ENCODE peak calls at places on chromosomes 11 and 22, in four cellular contexts. Y is A549, P is K562, W is HepG2. L is an unnamed sample.

GRCh38 chr11:6655020-6655789 is 404 bp downstream of the DCHS1 start:
- DNase-seq in P (no peak), Y (no peak), W (no peak), L (no peak)

GRCh38 chr11:77883775-77884174 is 62.8 kb downstream of the AAMDC start:
- DNase-seq in W (no peak), P (no peak), Y (no peak), L (no peak)

GRCh38 chr11:44858796-44859527 is 91.7 kb downstream of the TP53I11 start:
- DNase-seq in Y (no peak), P (no peak), W (no peak), L (no peak)

GRCh38 chr11:45553401-45553936 is 112.0 kb downstream of the CHST1 start:
- DNase-seq in P (no peak), Y (no peak), W (no peak), L (no peak)

GRCh38 chr22:46075764-46076531 is 74.4 kb upstream of the PPARA start:
- DNase-seq in P (no peak), W (no peak), Y (no peak), L (no peak)

GRCh38 chr11:73308003-73308962 is at the start of gene ARHGEF17:
- DNase-seq in Y (peak), W (peak), P (peak), L (no peak)

GRCh38 chr22:22348127-22348814 is 103.7 kb downstream of the VPREB1 start:
- DNase-seq in P (no peak), W (peak), Y (no peak), L (no peak)

GRCh38 chr11:27391336-27392015 is 28.5 kb upstream of the CCDC34 start:
- DNase-seq in P (peak), W (no peak), Y (no peak), L (no peak)

GRCh38 chr11:130439160-130439519 is 9.3 kb upstream of the ADAMTS15 start:
- DNase-seq in Y (no peak), P (no peak), W (no peak), L (no peak)

GRCh38 chr11:78039919-78040671 is 17.0 kb upstream of the KCTD14 start:
- DNase-seq in Y (peak), P (peak), W (peak), L (no peak)

GRCh38 chr11:6022954-6023353 is 7.6 kb downstream of the OR56A1 start:
- DNase-seq in P (peak), W (peak), Y (peak), L (peak)

GRCh38 chr22:50576070-50576469 is 2.2 kb downstream of the CPT1B start:
- DNase-seq in W (peak), P (peak), Y (peak), L (no peak)

GRCh38 chr11:11976476-11977187 is 31.8 kb downstream of the DKK3 start:
- DNase-seq in P (no peak), Y (no peak), W (no peak), L (no peak)

GRCh38 chr11:118015385-118015841 is 29.2 kb downstream of the IL10RA start:
- DNase-seq in W (no peak), Y (no peak), P (no peak), L (no peak)

GRCh38 chr11:96215094-96215782 is 127.8 kb downstream of the MAML2 start:
- DNase-seq in P (no peak), W (no peak), Y (no peak), L (peak)

GRCh38 chr11:122375687-122376399 is 259.8 kb upstream of the BLID start:
- DNase-seq in Y (no peak), W (no peak), P (no peak), L (peak)

GRCh38 chr11:65401803-65402248 is 15.4 kb downstream of the FRMD8 start:
- DNase-seq in W (peak), P (no peak), Y (no peak), L (no peak)

GRCh38 chr11:34149786-34150185 is 44.4 kb downstream of the NAT10 start:
- DNase-seq in P (peak), W (no peak), Y (peak), L (no peak)

GRCh38 chr11:64859542-64860414 is 15.3 kb upstream of the CDC42BPG start:
- DNase-seq in W (no peak), P (no peak), Y (no peak), L (peak)

GRCh38 chr11:128026596-128026995 is 560.8 kb downstream of the ETS1 start:
- DNase-seq in P (no peak), W (no peak), Y (no peak), L (no peak)

GRCh38 chr11:118156531-118157185 is 4.0 kb upstream of the SCN4B start:
- DNase-seq in W (no peak), P (peak), Y (peak), L (no peak)

GRCh38 chr11:87463486-87464102 is 425.9 kb downstream of the TMEM135 start:
- DNase-seq in Y (peak), W (peak), P (peak), L (no peak)

GRCh38 chr11:45263773-45264172 is 22.4 kb downstream of the SYT13 start:
- DNase-seq in W (no peak), Y (no peak), P (no peak), L (no peak)

GRCh38 chr11:1208361-1209261 is 14.3 kb upstream of the MUC5B start:
- DNase-seq in W (no peak), Y (no peak), P (no peak), L (no peak)

GRCh38 chr11:77113382-77114088 is 10.9 kb downstream of the OMP start:
- DNase-seq in Y (peak), W (no peak), P (peak), L (no peak)

GRCh38 chr11:65159005-65159404 is 11.0 kb upstream of the SPDYC start:
- DNase-seq in W (no peak), Y (no peak), P (no peak), L (peak)

GRCh38 chr11:55707029-55707428 is 45.0 kb downstream of the OR4C6 start:
- DNase-seq in Y (peak), P (peak), W (peak), L (peak)

GRCh38 chr11:44011797-44012196 is 36.0 kb upstream of the ACCSL start:
- DNase-seq in P (no peak), Y (no peak), W (no peak), L (no peak)

GRCh38 chr11:27440090-27440489 is 32.5 kb downstream of the LGR4 start:
- DNase-seq in P (no peak), W (no peak), Y (no peak), L (no peak)

GRCh38 chr22:49826603-49827306 is 918 bp downstream of the BRD1 start:
- DNase-seq in P (peak), Y (no peak), W (no peak), L (no peak)

GRCh38 chr22:33726294-33726711 is 194.0 kb downstream of the LARGE1 start:
- DNase-seq in W (no peak), P (no peak), Y (no peak), L (no peak)

GRCh38 chr22:42492323-42492690 is 27.3 kb downstream of the RRP7A start:
- DNase-seq in P (no peak), W (no peak), Y (no peak), L (no peak)

GRCh38 chr11:67437082-67437821 is at the start of gene PTPRCAP:
- DNase-seq in Y (no peak), W (no peak), P (peak), L (no peak)

GRCh38 chr22:31107206-31108118 is at the start of gene SELENOM:
- DNase-seq in W (peak), Y (peak), P (peak), L (peak)

GRCh38 chr11:18633256-18634139 is 644 bp downstream of the SPTY2D1 start:
- DNase-seq in P (no peak), W (no peak), Y (no peak), L (peak)

DNA sequence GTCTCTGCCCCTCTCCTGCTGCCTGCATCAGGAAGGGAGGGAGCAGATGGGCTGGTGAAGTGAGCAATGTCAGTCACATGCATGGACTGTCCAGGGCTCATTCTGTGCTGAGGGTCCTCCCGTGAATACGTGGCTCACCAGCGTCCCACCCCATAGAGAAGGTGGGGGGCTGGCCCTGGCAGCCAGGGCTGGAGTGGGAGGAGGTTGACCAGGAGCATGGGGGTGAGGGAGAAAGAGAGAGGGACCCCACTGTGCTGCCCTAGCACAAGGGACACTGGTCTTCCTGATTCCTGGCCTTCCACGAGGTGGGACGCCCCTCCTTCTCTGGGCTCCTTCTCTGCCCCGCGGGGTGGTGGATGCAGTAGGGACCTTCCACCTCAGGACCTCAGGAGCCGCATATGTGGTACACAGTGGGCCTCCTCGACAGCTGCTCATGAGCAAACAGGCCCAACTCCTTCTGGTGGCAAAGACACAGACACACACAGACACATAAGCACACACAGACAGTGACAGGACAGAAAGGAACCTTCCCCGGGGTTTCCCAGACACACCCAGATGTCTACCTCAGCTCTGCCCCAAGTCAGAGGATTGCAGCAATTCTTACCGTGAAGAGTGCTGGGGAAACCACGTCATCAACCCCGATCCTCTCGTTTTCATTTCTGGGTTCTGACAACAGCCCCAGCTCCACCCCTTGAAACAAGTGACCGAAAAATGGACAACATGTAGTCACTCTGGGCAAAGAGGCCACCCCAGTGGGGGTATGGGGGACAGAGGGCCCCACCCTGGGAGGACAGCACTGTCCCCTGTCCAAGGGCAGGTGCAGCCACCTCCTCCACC is 3.6 kb upstream of the APOBEC3A start:
- DNase-seq in Y (peak), W (no peak), P (no peak), L (peak)
- TF ChIP-seq CHD4 in Y (no peak), W (no peak), P (no peak), L (no peak)

GRCh38 chr22:20919718-20920117 is 2.5 kb downstream of the CRKL start:
- DNase-seq in P (peak), Y (no peak), W (no peak), L (no peak)

GRCh38 chr22:20916916-20917810 is at the start of gene CRKL:
- DNase-seq in W (peak), P (peak), Y (peak), L (peak)

GRCh38 chr22:20922141-20922751 is 5.0 kb downstream of the CRKL start:
- DNase-seq in Y (no peak), W (no peak), P (peak), L (no peak)

GRCh38 chr22:20920881-20921203 is 3.6 kb downstream of the CRKL start:
- DNase-seq in Y (no peak), W (no peak), P (no peak), L (no peak)

DNA sequence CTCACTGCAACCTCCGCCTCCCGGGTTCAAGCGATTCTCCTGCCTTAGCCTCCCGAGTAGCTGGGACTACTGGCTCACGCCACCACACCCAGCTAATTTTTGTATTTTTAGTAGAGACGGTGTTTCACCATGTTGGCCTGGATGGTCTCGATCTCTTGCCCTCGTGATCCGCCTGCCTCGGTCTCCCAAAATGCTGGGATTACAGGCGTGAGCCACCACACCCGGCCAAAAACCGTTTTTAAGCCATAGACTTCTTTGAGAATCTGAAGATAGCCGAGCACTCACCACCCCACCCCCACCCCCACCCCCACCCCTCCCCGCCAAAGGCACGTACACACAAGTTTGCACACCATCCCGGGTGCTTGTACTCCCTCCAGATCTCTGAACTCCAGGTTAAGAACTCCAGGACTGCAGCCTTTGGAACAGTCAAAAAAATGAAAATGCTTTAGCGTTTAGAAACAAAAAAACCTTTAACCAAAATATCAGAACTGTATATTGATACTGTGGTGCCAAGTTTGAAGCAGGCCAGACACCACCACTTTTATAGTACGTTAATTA is 1.5 kb downstream of the CRKL start:
- DNase-seq in W (peak), Y (peak), P (peak), L (no peak)
- TF ChIP-seq MYC in W (no peak), Y (no peak), P (no peak), L (no peak)

GRCh38 chr11:63769044-63769718 is 606 bp upstream of the ZFTA start:
- DNase-seq in W (no peak), Y (no peak), P (peak), L (no peak)
- TF ChIP-seq USF2 in W (no peak), Y (no peak), P (no peak), L (no peak)

DNA sequence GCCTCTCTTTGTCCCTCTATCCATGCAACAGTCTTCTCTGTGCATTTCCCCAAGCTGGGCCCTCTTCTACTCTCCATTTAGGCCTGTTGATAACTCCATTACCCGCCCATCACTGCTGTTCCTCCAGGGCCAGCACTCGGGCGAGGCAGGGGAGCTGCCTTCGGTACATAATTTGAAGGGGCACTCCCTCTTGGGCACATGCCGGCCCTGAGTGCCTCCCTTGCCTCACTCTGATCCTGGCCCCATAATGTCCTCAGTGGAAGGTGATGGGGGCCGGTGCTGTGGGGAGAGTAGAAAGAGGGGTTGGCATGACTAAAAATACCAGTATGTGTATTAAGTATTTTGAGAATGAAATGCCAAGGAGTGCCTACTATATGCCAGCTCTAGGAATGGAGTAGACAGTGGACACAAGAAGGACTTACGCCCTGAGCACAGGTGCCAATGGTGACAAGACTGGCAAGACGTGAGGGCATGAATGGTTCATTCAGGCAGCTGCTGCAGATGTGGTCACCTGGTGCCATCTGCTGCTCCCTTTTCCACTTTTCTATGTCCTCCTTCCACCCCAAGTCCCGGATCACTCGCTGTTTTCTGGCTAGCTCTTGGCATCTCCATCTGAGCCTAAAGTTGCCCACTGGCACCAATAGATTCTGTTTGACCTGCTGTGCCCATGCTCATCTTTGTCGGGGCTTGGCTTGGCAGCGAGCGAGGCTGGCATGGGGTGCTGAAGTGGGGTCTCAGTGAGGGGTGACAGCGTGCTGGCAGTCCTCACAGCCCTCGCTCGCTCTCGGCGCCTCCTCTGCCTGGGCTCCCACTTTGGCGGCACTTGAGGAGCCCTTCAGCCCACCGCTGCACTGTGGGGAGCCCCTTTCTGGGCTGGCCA is 22.6 kb downstream of the TMEM218 start:
- DNase-seq in W (no peak), P (no peak), Y (no peak), L (no peak)
- TF ChIP-seq CHD4 in W (no peak), P (no peak), Y (no peak), L (no peak)